ENCODE peak calls at places on chromosomes 5 and 9, in four cellular contexts. O, J, G and M are unnamed samples.

GRCh38 chr9:135010921-135011320 is 76.5 kb upstream of the OLFM1 start:
- DNase-seq in O (no peak), J (no peak), G (no peak), M (no peak)

GRCh38 chr5:163377982-163378381 is 59.4 kb upstream of the CCNG1 start:
- DNase-seq in O (peak), J (no peak), G (no peak), M (no peak)

GRCh38 chr5:139974661-139975060 is 68.4 kb downstream of the NRG2 start:
- DNase-seq in O (no peak), J (no peak), G (no peak), M (no peak)

GRCh38 chr9:16039988-16040761 is 487.3 kb downstream of the CCDC171 start:
- DNase-seq in O (peak), J (no peak), G (no peak), M (peak)

GRCh38 chr5:132768485-132768868 is 8.6 kb downstream of the SEPTIN8 start:
- DNase-seq in O (no peak), J (no peak), G (no peak), M (no peak)

GRCh38 chr5:56671571-56671970 is 143.8 kb upstream of the MAP3K1 start:
- DNase-seq in O (no peak), J (no peak), G (no peak), M (no peak)

GRCh38 chr5:13566903-13567339 is 377.6 kb downstream of the DNAH5 start:
- DNase-seq in O (no peak), J (no peak), G (no peak), M (no peak)

GRCh38 chr9:119768266-119768665 is 399.0 kb upstream of the BRINP1 start:
- DNase-seq in O (no peak), J (no peak), G (no peak), M (no peak)

GRCh38 chr9:21452681-21453080 is 12.4 kb downstream of the IFNA1 start:
- DNase-seq in O (no peak), J (no peak), G (no peak), M (no peak)

GRCh38 chr9:20989923-20990341 is 41.5 kb downstream of the HACD4 start:
- DNase-seq in O (no peak), J (no peak), G (no peak), M (no peak)

GRCh38 chr9:32671333-32671732 is 35.9 kb upstream of the TAF1L start:
- DNase-seq in O (no peak), J (no peak), G (no peak), M (no peak)

GRCh38 chr5:113606298-113607134 is 93.0 kb downstream of the YTHDC2 start:
- DNase-seq in O (peak), J (peak), G (peak), M (peak)

GRCh38 chr9:127494304-127494702 is 43.0 kb downstream of the LRSAM1 start:
- DNase-seq in O (no peak), J (no peak), G (no peak), M (no peak)

GRCh38 chr5:91556-92263 is at the start of gene PLEKHG4B:
- DNase-seq in O (peak), J (no peak), G (no peak), M (no peak)

GRCh38 chr9:92648447-92649406 is 21.2 kb downstream of the IPPK start:
- DNase-seq in O (no peak), J (no peak), G (no peak), M (no peak)

GRCh38 chr5:60185230-60186104 is 291.9 kb upstream of the PDE4D start:
- DNase-seq in O (no peak), J (no peak), G (no peak), M (no peak)

GRCh38 chr5:74290634-74291033 is 349.9 kb downstream of the ENC1 start:
- DNase-seq in O (no peak), J (no peak), G (no peak), M (peak)

GRCh38 chr9:94054731-94055130 is 29.5 kb upstream of the PTPDC1 start:
- DNase-seq in O (no peak), J (no peak), G (no peak), M (no peak)

GRCh38 chr9:14075218-14075617 is 238.7 kb downstream of the NFIB start:
- DNase-seq in O (no peak), J (no peak), G (no peak), M (no peak)
- TF ChIP-seq CBFB in O (no peak), J (no peak), G (no peak), M (no peak)

GRCh38 chr9:86918556-86918955 is 28.8 kb downstream of the GAS1 start:
- DNase-seq in O (no peak), J (no peak), G (no peak), M (no peak)
- TF ChIP-seq CBFB in O (no peak), J (no peak), G (no peak), M (no peak)

GRCh38 chr5:6043491-6044310 is 334.6 kb downstream of the MED10 start:
- DNase-seq in O (no peak), J (no peak), G (no peak), M (no peak)
- TF ChIP-seq CBFB in O (no peak), J (no peak), G (no peak), M (no peak)

DNA sequence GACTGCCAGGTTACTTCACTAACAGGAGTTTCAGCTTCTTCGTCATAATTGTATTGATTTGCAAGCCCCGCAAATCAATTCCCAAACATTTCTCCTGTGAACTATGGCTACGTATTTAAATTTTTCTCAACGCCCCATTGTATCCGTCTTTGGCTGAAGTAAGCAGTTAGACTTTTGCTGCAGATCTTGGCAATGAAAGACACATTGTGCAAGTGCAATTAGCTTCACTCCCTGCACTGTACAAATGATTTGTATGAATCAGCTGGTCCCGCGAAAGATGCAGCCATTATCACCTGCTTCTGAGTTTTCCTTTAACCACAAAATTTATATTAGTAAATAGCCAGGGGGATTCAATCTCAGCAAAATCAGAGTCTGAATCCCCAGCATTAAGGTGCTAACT is 68.6 kb upstream of the SMARCA2 start:
- DNase-seq in O (no peak), J (no peak), G (no peak), M (no peak)
- TF ChIP-seq CBFB in O (no peak), J (no peak), G (no peak), M (no peak)

GRCh38 chr9:137786511-137786920 is 91.1 kb upstream of the CACNA1B start:
- DNase-seq in O (no peak), J (no peak), G (no peak), M (no peak)

GRCh38 chr9:137787786-137788505 is 89.6 kb upstream of the CACNA1B start:
- DNase-seq in O (no peak), J (no peak), G (no peak), M (no peak)

GRCh38 chr9:137787376-137787775 is 90.2 kb upstream of the CACNA1B start:
- DNase-seq in O (no peak), J (no peak), G (no peak), M (no peak)

GRCh38 chr9:137789295-137789895 is 88.2 kb upstream of the CACNA1B start:
- DNase-seq in O (no peak), J (no peak), G (no peak), M (peak)

GRCh38 chr9:137788561-137789294 is 88.9 kb upstream of the CACNA1B start:
- DNase-seq in O (no peak), J (no peak), G (no peak), M (no peak)
- TF ChIP-seq CBFB in O (no peak), J (no peak), G (no peak), M (no peak)

GRCh38 chr5:93741136-93741811 is at the start of gene POU5F2:
- DNase-seq in O (peak), J (no peak), G (peak), M (no peak)

GRCh38 chr5:93748875-93749397 is 7.5 kb upstream of the POU5F2 start:
- DNase-seq in O (no peak), J (no peak), G (no peak), M (peak)

DNA sequence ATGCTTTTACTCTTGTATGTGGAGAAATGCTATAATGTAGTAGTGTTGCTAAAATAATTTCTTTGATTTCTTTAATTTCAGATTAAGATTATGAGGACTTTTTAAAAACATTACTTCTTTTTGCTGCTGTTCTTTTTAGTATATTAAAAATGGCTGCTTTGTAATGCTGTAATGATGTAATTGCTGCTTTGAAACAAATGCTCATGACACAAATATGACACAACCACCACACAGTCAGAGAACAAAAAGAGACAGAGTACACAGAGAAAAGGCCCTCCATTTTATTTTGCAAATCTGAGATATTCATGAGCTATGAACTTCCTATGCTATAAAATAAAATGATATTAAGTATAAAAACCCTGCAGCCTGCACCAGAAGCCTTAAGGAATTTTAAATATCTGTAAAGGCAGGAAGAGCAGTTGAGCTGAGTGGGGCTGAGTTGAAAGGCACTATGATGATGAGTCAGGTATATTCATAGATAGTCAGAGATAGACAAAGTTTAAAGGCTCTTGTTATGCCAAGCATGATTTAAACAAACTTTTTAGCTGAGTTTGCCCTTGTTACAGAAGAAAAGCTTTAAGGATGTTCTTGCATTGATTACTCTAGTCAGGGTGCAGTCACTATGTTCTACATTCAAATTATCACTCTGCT is 5.1 kb upstream of the POU5F2 start:
- DNase-seq in O (no peak), J (no peak), G (no peak), M (no peak)
- TF ChIP-seq CBFB in O (no peak), J (no peak), G (no peak), M (no peak)

GRCh38 chr5:154753792-154754191 is 1.4 kb upstream of the LARP1 start:
- DNase-seq in O (no peak), J (no peak), G (peak), M (no peak)
- TF ChIP-seq CBFB in O (no peak), J (no peak), G (no peak), M (no peak)

GRCh38 chr5:51829226-51829625 is 446.0 kb downstream of the ISL1 start:
- DNase-seq in O (no peak), J (no peak), G (no peak), M (no peak)
- TF ChIP-seq CBFB in O (no peak), J (no peak), G (no peak), M (no peak)

DNA sequence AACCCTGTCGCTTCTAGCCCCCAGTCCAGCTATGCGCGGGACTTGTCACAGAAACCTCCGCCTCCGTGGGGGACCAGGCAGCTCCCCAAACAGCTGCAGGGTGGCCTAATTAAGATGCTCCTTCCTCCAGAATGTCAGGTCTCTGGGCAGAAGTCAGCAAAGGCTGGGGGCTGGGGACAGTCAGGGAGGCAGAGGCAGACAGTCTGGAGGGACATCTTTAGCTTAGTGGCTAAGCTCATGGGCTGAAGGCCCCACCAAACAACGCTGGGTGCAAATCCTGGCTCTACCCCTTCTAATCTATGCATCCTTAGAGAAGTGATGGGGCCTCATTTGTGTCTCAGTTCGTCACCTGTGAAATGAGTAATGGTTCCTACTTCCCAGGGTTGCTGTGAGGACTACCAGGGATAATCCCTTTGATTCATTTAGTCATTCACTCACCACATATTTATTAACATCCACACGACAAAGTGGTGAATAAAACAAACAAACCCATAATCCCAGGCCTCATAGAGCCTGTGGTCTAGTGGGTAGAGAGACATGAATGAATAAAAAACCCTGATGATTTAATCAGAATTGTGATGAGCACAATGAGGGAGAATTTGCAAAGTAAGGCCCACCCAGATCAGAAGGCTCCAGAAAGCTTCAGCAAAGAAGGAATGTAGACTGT is 20.2 kb upstream of the MED27 start:
- DNase-seq in O (no peak), J (no peak), G (no peak), M (no peak)
- TF ChIP-seq CBFB in O (no peak), J (no peak), G (no peak), M (no peak)